ENCODE peak calls at places on chromosomes 4 and X, in ten cellular contexts. U is Panc1, I is GM12891, G is stomach, S is sigmoid colon, Y is esophagus muscularis mucosa, C is breast epithelium, B is transverse colon, D is GM23338, Z is HepG2. F is an unnamed sample.

GRCh38 chrX:34884693-34885277 is 57.8 kb upstream of the FAM47B start:
- DNase-seq in U (peak), I (no peak), G (no peak), S (no peak), Y (no peak), C (no peak), B (no peak), D (no peak), Z (no peak), F (no peak)

GRCh38 chr4:129355529-129355928 is 259.6 kb downstream of the C4orf33 start:
- DNase-seq in U (no peak), I (no peak), G (no peak), S (no peak), Y (no peak), C (no peak), B (no peak), D (no peak), Z (no peak), F (no peak)

GRCh38 chr4:129994715-129995114 is 898.8 kb downstream of the C4orf33 start:
- DNase-seq in U (no peak), I (no peak), G (no peak), S (no peak), Y (no peak), C (no peak), B (no peak), D (no peak), Z (no peak), F (no peak)

GRCh38 chr4:176534566-176534965 is 214.8 kb downstream of the SPCS3 start:
- DNase-seq in U (no peak), I (no peak), G (no peak), S (no peak), Y (no peak), C (no peak), B (no peak), D (no peak), Z (no peak), F (no peak)

GRCh38 chrX:15418041-15418706 is 34.0 kb upstream of the VEGFD start:
- DNase-seq in U (no peak), I (no peak), G (no peak), S (no peak), Y (no peak), C (no peak), B (no peak), D (no peak), Z (no peak), F (no peak)

GRCh38 chr4:109649872-109650271 is 53.4 kb downstream of the CASP6 start:
- DNase-seq in U (no peak), I (peak), G (no peak), S (no peak), Y (no peak), C (no peak), B (no peak), D (no peak), Z (no peak), F (no peak)

GRCh38 chr4:19319607-19320006 is 932.1 kb upstream of the SLIT2 start:
- DNase-seq in U (no peak), I (no peak), G (no peak), S (no peak), Y (no peak), C (no peak), B (no peak), D (peak), Z (no peak), F (no peak)

GRCh38 chrX:65744965-65745364 is 77.5 kb downstream of the MSN start:
- DNase-seq in U (no peak), I (no peak), G (no peak), S (no peak), Y (no peak), C (no peak), B (no peak), D (no peak), Z (no peak), F (no peak)

GRCh38 chrX:55524487-55524886 is 34.8 kb upstream of the USP51 start:
- DNase-seq in U (no peak), I (no peak), G (no peak), S (no peak), Y (no peak), C (no peak), B (no peak), D (peak), Z (peak), F (no peak)

GRCh38 chrX:23779025-23779424 is 3.9 kb upstream of the SAT1 start:
- DNase-seq in U (no peak), I (no peak), G (no peak), S (no peak), Y (no peak), C (no peak), B (no peak), D (no peak), Z (no peak), F (no peak)

GRCh38 chr4:145935253-145936141 is 3.1 kb downstream of the ZNF827 start:
- DNase-seq in U (no peak), I (no peak), G (peak), S (no peak), Y (no peak), C (no peak), B (peak), D (peak), Z (peak), F (peak)

GRCh38 chr4:5004496-5004895 is 14.8 kb downstream of the CYTL1 start:
- DNase-seq in U (no peak), I (no peak), G (peak), S (no peak), Y (no peak), C (no peak), B (no peak), D (no peak), Z (no peak), F (no peak)

GRCh38 chr4:47642985-47643745 is 158.1 kb downstream of the ATP10D start:
- DNase-seq in U (no peak), I (no peak), G (no peak), S (no peak), Y (no peak), C (no peak), B (no peak), D (no peak), Z (no peak), F (no peak)

DNA sequence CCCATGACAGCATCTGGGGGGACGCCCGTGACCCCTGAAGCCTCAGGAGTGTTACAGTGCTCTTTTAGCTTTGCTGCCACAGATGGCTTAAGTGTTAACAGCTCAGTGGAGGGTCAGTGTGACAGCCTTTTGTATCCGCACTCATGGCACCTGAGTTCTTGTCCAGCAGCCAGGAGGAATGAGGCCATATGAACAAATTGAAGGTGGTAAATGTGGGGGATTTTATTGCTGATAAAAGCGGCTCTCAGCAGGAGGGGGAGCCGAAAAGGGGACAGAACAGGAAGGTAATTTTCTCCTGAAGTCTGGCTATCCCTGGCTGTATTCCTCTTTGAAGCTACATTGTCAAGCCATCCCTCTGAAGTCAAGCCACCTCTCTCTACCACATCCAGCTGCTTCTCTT is 441.0 kb downstream of the RAPGEF2 start:
- DNase-seq in U (no peak), I (no peak), G (no peak), S (no peak), Y (no peak), C (no peak), B (no peak), D (no peak), Z (no peak), F (no peak)
- TF ChIP-seq POLR2AphosphoS5 in U (no peak), I (no peak), G (no peak), S (no peak), Y (no peak), C (no peak), B (no peak), D (no peak), Z (no peak), F (no peak)

GRCh38 chr4:7970031-7970946 is 30.6 kb upstream of the AFAP1 start:
- DNase-seq in U (no peak), I (peak), G (peak), S (no peak), Y (no peak), C (no peak), B (peak), D (no peak), Z (peak), F (peak)
- TF ChIP-seq POLR2AphosphoS5 in U (no peak), I (peak), G (no peak), S (no peak), Y (no peak), C (no peak), B (peak), D (no peak), Z (peak), F (no peak)

GRCh38 chr4:7872264-7872771 is 67.3 kb downstream of the AFAP1 start:
- DNase-seq in U (no peak), I (no peak), G (no peak), S (peak), Y (no peak), C (no peak), B (no peak), D (no peak), Z (no peak), F (no peak)
- TF ChIP-seq POLR2AphosphoS5 in U (no peak), I (no peak), G (no peak), S (peak), Y (peak), C (no peak), B (no peak), D (no peak), Z (no peak), F (no peak)

DNA sequence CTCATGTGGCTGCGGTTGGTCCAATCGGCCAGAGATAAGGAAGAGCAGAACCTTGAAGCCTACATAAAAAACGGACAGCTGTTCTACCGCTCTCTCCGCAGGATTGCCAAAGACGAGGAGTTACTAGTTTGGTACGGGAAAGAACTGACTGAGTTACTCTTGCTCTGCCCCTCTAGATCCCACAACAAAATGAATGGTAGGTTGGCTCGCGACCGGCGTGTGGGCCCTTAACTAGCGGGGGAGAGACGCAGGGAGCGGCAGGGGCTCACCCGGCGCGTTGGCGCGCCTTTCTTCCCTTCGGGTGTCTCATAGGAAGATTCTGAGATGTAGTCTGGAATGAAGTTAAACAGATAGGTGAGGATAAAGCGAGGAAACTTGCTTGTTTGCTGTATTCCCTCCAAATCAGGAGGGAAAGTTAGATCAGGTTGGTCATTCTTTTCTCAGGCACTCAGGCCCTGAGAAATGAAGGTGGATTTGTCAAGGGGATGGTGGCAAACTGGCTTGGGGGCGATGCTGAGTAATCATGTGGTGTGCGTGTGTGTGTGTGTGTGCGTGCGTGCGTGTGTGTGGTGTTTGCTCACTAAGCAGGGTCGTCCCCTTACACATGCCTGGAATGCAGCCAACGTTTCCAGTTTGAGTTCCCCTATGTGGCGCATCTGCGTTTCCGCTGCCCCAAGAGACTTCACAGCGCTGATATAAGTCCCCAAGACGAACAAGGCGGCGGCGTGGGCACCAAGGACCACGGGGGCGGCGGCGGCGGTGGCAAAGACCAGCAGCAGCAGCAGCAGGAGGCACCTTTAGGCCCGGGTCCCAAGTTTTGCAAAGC is 4.2 kb downstream of the PRDM8 start:
- DNase-seq in U (no peak), I (no peak), G (no peak), S (no peak), Y (no peak), C (no peak), B (peak), D (peak), Z (no peak), F (peak)
- TF ChIP-seq POLR2AphosphoS5 in U (no peak), I (no peak), G (no peak), S (no peak), Y (no peak), C (no peak), B (no peak), D (no peak), Z (no peak), F (no peak)